ENCODE peak calls at places on chromosomes 12 and 14, in six cellular contexts. One of them, this sample, is unnamed.

GRCh38 chr14:50027797-50028196 is 88.6 kb downstream of the VCPKMT start:
- DNase-seq in activated CD8-positive, alpha-beta T cell treated with anti-CD3 and anti-CD28 coated beads, Interleukin-2, amount 10 ng/mL, durations not matched to agents 7 days and 5 days: no peak
- DNase-seq in GM12865: no peak
- DNase-seq in stimulated activated CD4-positive, alpha-beta T cell treated with anti-CD3 and anti-CD28 coated beads, Interleukin-15, amount 100 ng/mL, for 1 hour: no peak
- DNase-seq in HCEC 1CT: no peak
- DNase-seq in GM23338: no peak
- DNase-seq in this sample: no peak

GRCh38 chr12:114186241-114187002 is 219.5 kb downstream of the TBX5 start:
- DNase-seq in activated CD8-positive, alpha-beta T cell treated with anti-CD3 and anti-CD28 coated beads, Interleukin-2, amount 10 ng/mL, durations not matched to agents 7 days and 5 days: no peak
- DNase-seq in GM12865: no peak
- DNase-seq in stimulated activated CD4-positive, alpha-beta T cell treated with anti-CD3 and anti-CD28 coated beads, Interleukin-15, amount 100 ng/mL, for 1 hour: no peak
- DNase-seq in HCEC 1CT: no peak
- DNase-seq in GM23338: peak
- DNase-seq in this sample: no peak

GRCh38 chr12:81627336-81628189 is 131.6 kb downstream of the PPFIA2 start:
- DNase-seq in activated CD8-positive, alpha-beta T cell treated with anti-CD3 and anti-CD28 coated beads, Interleukin-2, amount 10 ng/mL, durations not matched to agents 7 days and 5 days: no peak
- DNase-seq in GM12865: peak
- DNase-seq in stimulated activated CD4-positive, alpha-beta T cell treated with anti-CD3 and anti-CD28 coated beads, Interleukin-15, amount 100 ng/mL, for 1 hour: no peak
- DNase-seq in HCEC 1CT: peak
- DNase-seq in GM23338: peak
- DNase-seq in this sample: peak

GRCh38 chr12:111598637-111599458 is at the start of gene ATXN2:
- DNase-seq in activated CD8-positive, alpha-beta T cell treated with anti-CD3 and anti-CD28 coated beads, Interleukin-2, amount 10 ng/mL, durations not matched to agents 7 days and 5 days: peak
- DNase-seq in GM12865: no peak
- DNase-seq in stimulated activated CD4-positive, alpha-beta T cell treated with anti-CD3 and anti-CD28 coated beads, Interleukin-15, amount 100 ng/mL, for 1 hour: peak
- DNase-seq in HCEC 1CT: no peak
- DNase-seq in GM23338: peak
- DNase-seq in this sample: peak

GRCh38 chr14:68794856-68795601 is 2.2 kb upstream of the ZFP36L1 start:
- DNase-seq in activated CD8-positive, alpha-beta T cell treated with anti-CD3 and anti-CD28 coated beads, Interleukin-2, amount 10 ng/mL, durations not matched to agents 7 days and 5 days: peak
- DNase-seq in GM12865: peak
- DNase-seq in stimulated activated CD4-positive, alpha-beta T cell treated with anti-CD3 and anti-CD28 coated beads, Interleukin-15, amount 100 ng/mL, for 1 hour: no peak
- DNase-seq in HCEC 1CT: peak
- DNase-seq in GM23338: peak
- DNase-seq in this sample: peak

GRCh38 chr14:101590616-101591015 is 29.3 kb downstream of the DIO3 start:
- DNase-seq in activated CD8-positive, alpha-beta T cell treated with anti-CD3 and anti-CD28 coated beads, Interleukin-2, amount 10 ng/mL, durations not matched to agents 7 days and 5 days: no peak
- DNase-seq in GM12865: no peak
- DNase-seq in stimulated activated CD4-positive, alpha-beta T cell treated with anti-CD3 and anti-CD28 coated beads, Interleukin-15, amount 100 ng/mL, for 1 hour: no peak
- DNase-seq in HCEC 1CT: no peak
- DNase-seq in GM23338: no peak
- DNase-seq in this sample: no peak

GRCh38 chr12:13687633-13688032 is 293.8 kb downstream of the GRIN2B start:
- DNase-seq in activated CD8-positive, alpha-beta T cell treated with anti-CD3 and anti-CD28 coated beads, Interleukin-2, amount 10 ng/mL, durations not matched to agents 7 days and 5 days: no peak
- DNase-seq in GM12865: no peak
- DNase-seq in stimulated activated CD4-positive, alpha-beta T cell treated with anti-CD3 and anti-CD28 coated beads, Interleukin-15, amount 100 ng/mL, for 1 hour: no peak
- DNase-seq in HCEC 1CT: no peak
- DNase-seq in GM23338: no peak
- DNase-seq in this sample: no peak

GRCh38 chr12:70005864-70006618 is 181.0 kb downstream of the MYRFL start:
- DNase-seq in activated CD8-positive, alpha-beta T cell treated with anti-CD3 and anti-CD28 coated beads, Interleukin-2, amount 10 ng/mL, durations not matched to agents 7 days and 5 days: no peak
- DNase-seq in GM12865: no peak
- DNase-seq in stimulated activated CD4-positive, alpha-beta T cell treated with anti-CD3 and anti-CD28 coated beads, Interleukin-15, amount 100 ng/mL, for 1 hour: no peak
- DNase-seq in HCEC 1CT: no peak
- DNase-seq in GM23338: no peak
- DNase-seq in this sample: no peak

GRCh38 chr14:45112886-45113772 is 21.2 kb downstream of the FKBP3 start:
- DNase-seq in activated CD8-positive, alpha-beta T cell treated with anti-CD3 and anti-CD28 coated beads, Interleukin-2, amount 10 ng/mL, durations not matched to agents 7 days and 5 days: no peak
- DNase-seq in GM12865: no peak
- DNase-seq in stimulated activated CD4-positive, alpha-beta T cell treated with anti-CD3 and anti-CD28 coated beads, Interleukin-15, amount 100 ng/mL, for 1 hour: no peak
- DNase-seq in HCEC 1CT: peak
- DNase-seq in GM23338: no peak
- DNase-seq in this sample: no peak

GRCh38 chr12:97404549-97404948 is 58.1 kb upstream of the RMST start:
- DNase-seq in activated CD8-positive, alpha-beta T cell treated with anti-CD3 and anti-CD28 coated beads, Interleukin-2, amount 10 ng/mL, durations not matched to agents 7 days and 5 days: no peak
- DNase-seq in GM12865: peak
- DNase-seq in stimulated activated CD4-positive, alpha-beta T cell treated with anti-CD3 and anti-CD28 coated beads, Interleukin-15, amount 100 ng/mL, for 1 hour: no peak
- DNase-seq in HCEC 1CT: no peak
- DNase-seq in GM23338: peak
- DNase-seq in this sample: no peak

GRCh38 chr12:48750215-48750614 is 33.7 kb upstream of the CCNT1 start:
- DNase-seq in activated CD8-positive, alpha-beta T cell treated with anti-CD3 and anti-CD28 coated beads, Interleukin-2, amount 10 ng/mL, durations not matched to agents 7 days and 5 days: no peak
- DNase-seq in GM12865: no peak
- DNase-seq in stimulated activated CD4-positive, alpha-beta T cell treated with anti-CD3 and anti-CD28 coated beads, Interleukin-15, amount 100 ng/mL, for 1 hour: no peak
- DNase-seq in HCEC 1CT: peak
- DNase-seq in GM23338: no peak
- DNase-seq in this sample: peak

GRCh38 chr12:124391340-124392261 is 96.7 kb downstream of the RFLNA start:
- DNase-seq in activated CD8-positive, alpha-beta T cell treated with anti-CD3 and anti-CD28 coated beads, Interleukin-2, amount 10 ng/mL, durations not matched to agents 7 days and 5 days: peak
- DNase-seq in GM12865: peak
- DNase-seq in stimulated activated CD4-positive, alpha-beta T cell treated with anti-CD3 and anti-CD28 coated beads, Interleukin-15, amount 100 ng/mL, for 1 hour: peak
- DNase-seq in HCEC 1CT: peak
- DNase-seq in GM23338: no peak
- DNase-seq in this sample: no peak

GRCh38 chr12:127964717-127965116 is 302.3 kb upstream of the TMEM132C start:
- DNase-seq in activated CD8-positive, alpha-beta T cell treated with anti-CD3 and anti-CD28 coated beads, Interleukin-2, amount 10 ng/mL, durations not matched to agents 7 days and 5 days: no peak
- DNase-seq in GM12865: no peak
- DNase-seq in stimulated activated CD4-positive, alpha-beta T cell treated with anti-CD3 and anti-CD28 coated beads, Interleukin-15, amount 100 ng/mL, for 1 hour: no peak
- DNase-seq in HCEC 1CT: no peak
- DNase-seq in GM23338: peak
- DNase-seq in this sample: peak

GRCh38 chr12:19979584-19979983 is 388.8 kb upstream of the PDE3A start:
- DNase-seq in activated CD8-positive, alpha-beta T cell treated with anti-CD3 and anti-CD28 coated beads, Interleukin-2, amount 10 ng/mL, durations not matched to agents 7 days and 5 days: no peak
- DNase-seq in GM12865: no peak
- DNase-seq in stimulated activated CD4-positive, alpha-beta T cell treated with anti-CD3 and anti-CD28 coated beads, Interleukin-15, amount 100 ng/mL, for 1 hour: no peak
- DNase-seq in HCEC 1CT: no peak
- DNase-seq in GM23338: no peak
- DNase-seq in this sample: no peak

GRCh38 chr12:120231316-120232011 is 30.6 kb upstream of the RPLP0 start:
- DNase-seq in activated CD8-positive, alpha-beta T cell treated with anti-CD3 and anti-CD28 coated beads, Interleukin-2, amount 10 ng/mL, durations not matched to agents 7 days and 5 days: peak
- DNase-seq in GM12865: no peak
- DNase-seq in stimulated activated CD4-positive, alpha-beta T cell treated with anti-CD3 and anti-CD28 coated beads, Interleukin-15, amount 100 ng/mL, for 1 hour: peak
- DNase-seq in HCEC 1CT: peak
- DNase-seq in GM23338: peak
- DNase-seq in this sample: peak

GRCh38 chr12:84805474-84805858 is 107.1 kb downstream of the SLC6A15 start:
- DNase-seq in activated CD8-positive, alpha-beta T cell treated with anti-CD3 and anti-CD28 coated beads, Interleukin-2, amount 10 ng/mL, durations not matched to agents 7 days and 5 days: no peak
- DNase-seq in GM12865: no peak
- DNase-seq in stimulated activated CD4-positive, alpha-beta T cell treated with anti-CD3 and anti-CD28 coated beads, Interleukin-15, amount 100 ng/mL, for 1 hour: no peak
- DNase-seq in HCEC 1CT: no peak
- DNase-seq in GM23338: peak
- DNase-seq in this sample: no peak

GRCh38 chr14:26293909-26294308 is 303.9 kb downstream of the NOVA1 start:
- DNase-seq in activated CD8-positive, alpha-beta T cell treated with anti-CD3 and anti-CD28 coated beads, Interleukin-2, amount 10 ng/mL, durations not matched to agents 7 days and 5 days: no peak
- DNase-seq in GM12865: no peak
- DNase-seq in stimulated activated CD4-positive, alpha-beta T cell treated with anti-CD3 and anti-CD28 coated beads, Interleukin-15, amount 100 ng/mL, for 1 hour: no peak
- DNase-seq in HCEC 1CT: no peak
- DNase-seq in GM23338: no peak
- DNase-seq in this sample: no peak

GRCh38 chr14:54893151-54893760 is 9.4 kb downstream of the GCH1 start:
- DNase-seq in activated CD8-positive, alpha-beta T cell treated with anti-CD3 and anti-CD28 coated beads, Interleukin-2, amount 10 ng/mL, durations not matched to agents 7 days and 5 days: peak
- DNase-seq in GM12865: peak
- DNase-seq in stimulated activated CD4-positive, alpha-beta T cell treated with anti-CD3 and anti-CD28 coated beads, Interleukin-15, amount 100 ng/mL, for 1 hour: no peak
- DNase-seq in HCEC 1CT: peak
- DNase-seq in GM23338: peak
- DNase-seq in this sample: peak

GRCh38 chr12:28247806-28248205 is 57.5 kb downstream of the CCDC91 start:
- DNase-seq in activated CD8-positive, alpha-beta T cell treated with anti-CD3 and anti-CD28 coated beads, Interleukin-2, amount 10 ng/mL, durations not matched to agents 7 days and 5 days: no peak
- DNase-seq in GM12865: no peak
- DNase-seq in stimulated activated CD4-positive, alpha-beta T cell treated with anti-CD3 and anti-CD28 coated beads, Interleukin-15, amount 100 ng/mL, for 1 hour: no peak
- DNase-seq in HCEC 1CT: no peak
- DNase-seq in GM23338: no peak
- DNase-seq in this sample: no peak

GRCh38 chr12:116880817-116881324 is 370 bp downstream of the HRK start:
- DNase-seq in activated CD8-positive, alpha-beta T cell treated with anti-CD3 and anti-CD28 coated beads, Interleukin-2, amount 10 ng/mL, durations not matched to agents 7 days and 5 days: peak
- DNase-seq in GM12865: peak
- DNase-seq in stimulated activated CD4-positive, alpha-beta T cell treated with anti-CD3 and anti-CD28 coated beads, Interleukin-15, amount 100 ng/mL, for 1 hour: no peak
- DNase-seq in HCEC 1CT: peak
- DNase-seq in GM23338: peak
- DNase-seq in this sample: peak

GRCh38 chr12:91155990-91156389 is 26.6 kb downstream of the DCN start:
- DNase-seq in activated CD8-positive, alpha-beta T cell treated with anti-CD3 and anti-CD28 coated beads, Interleukin-2, amount 10 ng/mL, durations not matched to agents 7 days and 5 days: no peak
- DNase-seq in GM12865: no peak
- DNase-seq in stimulated activated CD4-positive, alpha-beta T cell treated with anti-CD3 and anti-CD28 coated beads, Interleukin-15, amount 100 ng/mL, for 1 hour: no peak
- DNase-seq in HCEC 1CT: no peak
- DNase-seq in GM23338: peak
- DNase-seq in this sample: no peak

GRCh38 chr12:71009414-71010142 is 89.0 kb upstream of the PTPRR start:
- DNase-seq in activated CD8-positive, alpha-beta T cell treated with anti-CD3 and anti-CD28 coated beads, Interleukin-2, amount 10 ng/mL, durations not matched to agents 7 days and 5 days: no peak
- DNase-seq in GM12865: no peak
- DNase-seq in stimulated activated CD4-positive, alpha-beta T cell treated with anti-CD3 and anti-CD28 coated beads, Interleukin-15, amount 100 ng/mL, for 1 hour: no peak
- DNase-seq in HCEC 1CT: no peak
- DNase-seq in GM23338: no peak
- DNase-seq in this sample: no peak

GRCh38 chr14:53151523-53151866 is 1.6 kb downstream of the DDHD1 start:
- DNase-seq in activated CD8-positive, alpha-beta T cell treated with anti-CD3 and anti-CD28 coated beads, Interleukin-2, amount 10 ng/mL, durations not matched to agents 7 days and 5 days: no peak
- DNase-seq in GM12865: no peak
- DNase-seq in stimulated activated CD4-positive, alpha-beta T cell treated with anti-CD3 and anti-CD28 coated beads, Interleukin-15, amount 100 ng/mL, for 1 hour: no peak
- DNase-seq in HCEC 1CT: no peak
- DNase-seq in GM23338: no peak
- DNase-seq in this sample: no peak

GRCh38 chr12:176321-177181 is 37.4 kb downstream of the SLC6A12 start:
- DNase-seq in activated CD8-positive, alpha-beta T cell treated with anti-CD3 and anti-CD28 coated beads, Interleukin-2, amount 10 ng/mL, durations not matched to agents 7 days and 5 days: no peak
- DNase-seq in GM12865: no peak
- DNase-seq in stimulated activated CD4-positive, alpha-beta T cell treated with anti-CD3 and anti-CD28 coated beads, Interleukin-15, amount 100 ng/mL, for 1 hour: no peak
- DNase-seq in HCEC 1CT: peak
- DNase-seq in GM23338: no peak
- DNase-seq in this sample: peak

GRCh38 chr12:32124637-32125036 is 18.0 kb downstream of the BICD1 start:
- DNase-seq in activated CD8-positive, alpha-beta T cell treated with anti-CD3 and anti-CD28 coated beads, Interleukin-2, amount 10 ng/mL, durations not matched to agents 7 days and 5 days: peak
- DNase-seq in GM12865: no peak
- DNase-seq in stimulated activated CD4-positive, alpha-beta T cell treated with anti-CD3 and anti-CD28 coated beads, Interleukin-15, amount 100 ng/mL, for 1 hour: no peak
- DNase-seq in HCEC 1CT: no peak
- DNase-seq in GM23338: peak
- DNase-seq in this sample: peak

GRCh38 chr14:103104654-103105511 is 10.4 kb downstream of the EXOC3L4 start:
- DNase-seq in activated CD8-positive, alpha-beta T cell treated with anti-CD3 and anti-CD28 coated beads, Interleukin-2, amount 10 ng/mL, durations not matched to agents 7 days and 5 days: peak
- DNase-seq in GM12865: peak
- DNase-seq in stimulated activated CD4-positive, alpha-beta T cell treated with anti-CD3 and anti-CD28 coated beads, Interleukin-15, amount 100 ng/mL, for 1 hour: peak
- DNase-seq in HCEC 1CT: peak
- DNase-seq in GM23338: peak
- DNase-seq in this sample: no peak

GRCh38 chr14:67749341-67750110 is 47.8 kb downstream of the RDH12 start:
- DNase-seq in activated CD8-positive, alpha-beta T cell treated with anti-CD3 and anti-CD28 coated beads, Interleukin-2, amount 10 ng/mL, durations not matched to agents 7 days and 5 days: no peak
- DNase-seq in GM12865: no peak
- DNase-seq in stimulated activated CD4-positive, alpha-beta T cell treated with anti-CD3 and anti-CD28 coated beads, Interleukin-15, amount 100 ng/mL, for 1 hour: no peak
- DNase-seq in HCEC 1CT: no peak
- DNase-seq in GM23338: no peak
- DNase-seq in this sample: no peak

GRCh38 chr12:52515927-52516831 is 4.0 kb downstream of the KRT5 start:
- DNase-seq in activated CD8-positive, alpha-beta T cell treated with anti-CD3 and anti-CD28 coated beads, Interleukin-2, amount 10 ng/mL, durations not matched to agents 7 days and 5 days: no peak
- DNase-seq in GM12865: no peak
- DNase-seq in stimulated activated CD4-positive, alpha-beta T cell treated with anti-CD3 and anti-CD28 coated beads, Interleukin-15, amount 100 ng/mL, for 1 hour: no peak
- DNase-seq in HCEC 1CT: no peak
- DNase-seq in GM23338: no peak
- DNase-seq in this sample: no peak

GRCh38 chr12:26028953-26029740 is 70.7 kb downstream of the RASSF8 start:
- DNase-seq in activated CD8-positive, alpha-beta T cell treated with anti-CD3 and anti-CD28 coated beads, Interleukin-2, amount 10 ng/mL, durations not matched to agents 7 days and 5 days: peak
- DNase-seq in GM12865: peak
- DNase-seq in stimulated activated CD4-positive, alpha-beta T cell treated with anti-CD3 and anti-CD28 coated beads, Interleukin-15, amount 100 ng/mL, for 1 hour: no peak
- DNase-seq in HCEC 1CT: peak
- DNase-seq in GM23338: peak
- DNase-seq in this sample: peak

GRCh38 chr12:10392394-10392930 is 2.6 kb upstream of the KLRK1 start:
- DNase-seq in activated CD8-positive, alpha-beta T cell treated with anti-CD3 and anti-CD28 coated beads, Interleukin-2, amount 10 ng/mL, durations not matched to agents 7 days and 5 days: peak
- DNase-seq in GM12865: peak
- DNase-seq in stimulated activated CD4-positive, alpha-beta T cell treated with anti-CD3 and anti-CD28 coated beads, Interleukin-15, amount 100 ng/mL, for 1 hour: no peak
- DNase-seq in HCEC 1CT: peak
- DNase-seq in GM23338: no peak
- DNase-seq in this sample: peak

GRCh38 chr12:4274396-4274959 is 916 bp downstream of the CCND2 start:
- DNase-seq in activated CD8-positive, alpha-beta T cell treated with anti-CD3 and anti-CD28 coated beads, Interleukin-2, amount 10 ng/mL, durations not matched to agents 7 days and 5 days: peak
- DNase-seq in GM12865: peak
- DNase-seq in stimulated activated CD4-positive, alpha-beta T cell treated with anti-CD3 and anti-CD28 coated beads, Interleukin-15, amount 100 ng/mL, for 1 hour: no peak
- DNase-seq in HCEC 1CT: peak
- DNase-seq in GM23338: peak
- DNase-seq in this sample: no peak

GRCh38 chr14:96261772-96262485 is 5.9 kb downstream of the BDKRB1 start:
- DNase-seq in activated CD8-positive, alpha-beta T cell treated with anti-CD3 and anti-CD28 coated beads, Interleukin-2, amount 10 ng/mL, durations not matched to agents 7 days and 5 days: no peak
- DNase-seq in GM12865: no peak
- DNase-seq in stimulated activated CD4-positive, alpha-beta T cell treated with anti-CD3 and anti-CD28 coated beads, Interleukin-15, amount 100 ng/mL, for 1 hour: no peak
- DNase-seq in HCEC 1CT: no peak
- DNase-seq in GM23338: no peak
- DNase-seq in this sample: no peak

GRCh38 chr14:53295985-53296582 is 143.0 kb upstream of the DDHD1 start:
- DNase-seq in activated CD8-positive, alpha-beta T cell treated with anti-CD3 and anti-CD28 coated beads, Interleukin-2, amount 10 ng/mL, durations not matched to agents 7 days and 5 days: peak
- DNase-seq in GM12865: peak
- DNase-seq in stimulated activated CD4-positive, alpha-beta T cell treated with anti-CD3 and anti-CD28 coated beads, Interleukin-15, amount 100 ng/mL, for 1 hour: no peak
- DNase-seq in HCEC 1CT: peak
- DNase-seq in GM23338: peak
- DNase-seq in this sample: peak

GRCh38 chr12:84058136-84058535 is 854.5 kb downstream of the SLC6A15 start:
- DNase-seq in activated CD8-positive, alpha-beta T cell treated with anti-CD3 and anti-CD28 coated beads, Interleukin-2, amount 10 ng/mL, durations not matched to agents 7 days and 5 days: no peak
- DNase-seq in GM12865: no peak
- DNase-seq in stimulated activated CD4-positive, alpha-beta T cell treated with anti-CD3 and anti-CD28 coated beads, Interleukin-15, amount 100 ng/mL, for 1 hour: no peak
- DNase-seq in HCEC 1CT: no peak
- DNase-seq in GM23338: no peak
- DNase-seq in this sample: no peak